ENCODE peak calls at places on chromosomes 11 and 22, in five cellular contexts. C is mesenchymal stem cell, K is H9, L is trophoblast cell, J is H1. E is an unnamed sample.
A peak's percentile ranks its signal among the peaks of the same experiment; 100 is the strongest.

GRCh38 chr11:121416909-121417567 is 35.1 kb upstream of the SORL1 start:
- DNase-seq in C (peak; percentile 39), K (no peak), L (no peak), J (no peak), E (no peak)

GRCh38 chr11:122337241-122338176 is 221.5 kb upstream of the BLID start:
- DNase-seq in C (no peak), K (no peak), L (no peak), J (no peak), E (no peak)

GRCh38 chr22:19213496-19214473 is 35.2 kb upstream of the SLC25A1 start:
- DNase-seq in C (no peak), K (no peak), L (no peak), J (no peak), E (no peak)

GRCh38 chr11:1297011-1297575 is 12.3 kb downstream of the TOLLIP start:
- DNase-seq in C (no peak), K (peak; percentile 13), L (no peak), J (no peak), E (no peak)

GRCh38 chr11:67627788-67628624 is 1.7 kb downstream of the NUDT8 start:
- DNase-seq in C (no peak), K (peak; percentile 67), L (no peak), J (no peak), E (no peak)

GRCh38 chr22:20567993-20568417 is 60.6 kb downstream of the MED15 start:
- DNase-seq in C (peak; percentile 71), K (no peak), L (peak; percentile 55), J (no peak), E (no peak)

GRCh38 chr11:94175545-94175944 is 46.9 kb downstream of the PANX1 start:
- DNase-seq in C (peak; percentile 90), K (no peak), L (no peak), J (no peak), E (no peak)

GRCh38 chr11:40203606-40204005 is 1255.8 kb downstream of the LRRC4C start:
- DNase-seq in C (no peak), K (no peak), L (no peak), J (no peak), E (no peak)

GRCh38 chr22:44170470-44170869 is 10.3 kb upstream of the PARVG start:
- DNase-seq in C (no peak), K (no peak), L (no peak), J (no peak), E (no peak)

GRCh38 chr11:60357771-60358170 is 20.6 kb upstream of the MS4A7 start:
- DNase-seq in C (no peak), K (no peak), L (no peak), J (no peak), E (no peak)

GRCh38 chr11:86291466-86292262 is 10.4 kb upstream of the HIKESHI start:
- DNase-seq in C (peak; percentile 57), K (peak; percentile 43), L (peak; percentile 23), J (no peak), E (peak; percentile 57)

GRCh38 chr22:32079110-32080089 is 36.3 kb downstream of the SLC5A1 start:
- DNase-seq in C (peak; percentile 49), K (peak; percentile 57), L (peak; percentile 55), J (peak; percentile 19), E (no peak)

GRCh38 chr22:22769434-22770279 is 118.0 kb upstream of the IGLL5 start:
- DNase-seq in C (no peak), K (no peak), L (no peak), J (no peak), E (no peak)

GRCh38 chr22:49963647-49964026 is 3.1 kb downstream of the PIM3 start:
- DNase-seq in C (no peak), K (no peak), L (no peak), J (no peak), E (no peak)

GRCh38 chr11:6258571-6258998 is 1.1 kb upstream of the CCKBR start:
- DNase-seq in C (peak; percentile 13), K (peak; percentile 39), L (no peak), J (no peak), E (peak; percentile 29)

GRCh38 chr22:23608583-23608982 is 23.5 kb downstream of the DRICH1 start:
- DNase-seq in C (peak; percentile 26), K (peak; percentile 67), L (no peak), J (no peak), E (peak; percentile 72)

GRCh38 chr11:19332476-19332875 is 91.7 kb upstream of the E2F8 start:
- DNase-seq in C (no peak), K (no peak), L (no peak), J (no peak), E (no peak)

GRCh38 chr11:122817121-122817520 is 21.2 kb upstream of the CRTAM start:
- DNase-seq in C (no peak), K (no peak), L (peak; percentile 72), J (no peak), E (no peak)

GRCh38 chr22:32661296-32661695 is 140.2 kb upstream of the TIMP3 start:
- DNase-seq in C (peak; percentile 93), K (no peak), L (peak; percentile 75), J (peak; percentile 9), E (peak; percentile 5)

GRCh38 chr11:128831781-128832497 is 35.2 kb downstream of the KCNJ1 start:
- DNase-seq in C (no peak), K (no peak), L (no peak), J (no peak), E (no peak)

GRCh38 chr22:26748845-26749244 is 91.5 kb downstream of the MIAT start:
- DNase-seq in C (no peak), K (no peak), L (no peak), J (no peak), E (no peak)

GRCh38 chr22:26756675-26757293 is 99.4 kb downstream of the MIAT start:
- DNase-seq in C (peak; percentile 50), K (peak; percentile 72), L (peak; percentile 3), J (no peak), E (peak; percentile 67)

GRCh38 chr22:26753125-26753862 is 95.9 kb downstream of the MIAT start:
- DNase-seq in C (no peak), K (peak; percentile 44), L (no peak), J (no peak), E (no peak)

GRCh38 chr22:26746311-26746710 is 88.9 kb downstream of the MIAT start:
- DNase-seq in C (no peak), K (no peak), L (no peak), J (no peak), E (no peak)

GRCh38 chr22:26751217-26751616 is 93.8 kb downstream of the MIAT start:
- DNase-seq in C (peak; percentile 37), K (peak; percentile 96), L (no peak), J (peak; percentile 91), E (peak; percentile 96)
- H2BK12ac ChIP-seq in C (no peak overlapping the region), K (no peak overlapping the region), L (no peak overlapping the region), J (peak overlapping the region; percentile 100), E (no peak overlapping the region)

DNA sequence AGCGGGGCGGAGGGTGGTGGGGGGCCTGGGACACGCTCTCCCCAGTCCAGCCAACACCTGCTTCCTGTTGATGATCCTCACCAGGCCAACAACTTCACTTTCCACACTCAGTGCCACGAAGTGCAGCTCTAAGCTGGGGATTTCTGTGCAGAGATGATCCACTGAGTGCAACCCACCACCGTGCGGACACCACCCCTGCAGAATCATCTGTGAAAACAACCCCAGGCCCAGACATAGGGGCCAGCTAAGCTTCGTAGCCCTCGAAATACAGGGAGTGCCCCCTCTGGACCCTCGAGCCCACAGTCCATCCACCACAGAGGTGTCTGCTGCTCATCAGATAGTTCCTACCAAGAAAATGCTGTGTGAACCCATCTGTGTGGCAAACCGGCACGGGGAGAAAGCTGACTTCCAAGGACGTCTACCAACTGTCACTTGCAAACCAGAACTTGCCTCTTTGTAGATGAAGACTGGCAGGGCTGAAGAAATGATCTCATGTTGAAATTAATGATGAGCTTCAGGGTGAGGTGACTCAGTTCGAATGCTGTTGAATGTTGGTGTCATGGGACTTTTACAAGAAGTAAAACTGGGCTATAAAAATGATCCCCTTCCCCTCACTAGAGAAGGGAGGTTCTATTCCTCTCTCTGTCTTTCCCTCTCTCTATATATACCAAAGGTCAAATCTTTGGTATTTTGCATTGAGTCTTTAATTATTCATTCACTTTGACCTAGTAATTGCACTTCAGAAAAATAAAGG is 73.4 kb downstream of the MYEOV start:
- DNase-seq in C (peak; percentile 15), K (peak; percentile 15), L (no peak), J (no peak), E (no peak)
- H2BK5ac ChIP-seq in C (no peak overlapping the region), K (no peak overlapping the region), L (no peak overlapping the region), J (no peak overlapping the region), E (no peak overlapping the region)

GRCh38 chr22:39275814-39276443 is 31.1 kb upstream of the PDGFB start:
- DNase-seq in C (no peak), K (no peak), L (peak; percentile 36), J (no peak), E (no peak)

GRCh38 chr22:39276461-39277134 is 31.8 kb upstream of the PDGFB start:
- DNase-seq in C (no peak), K (no peak), L (peak; percentile 89), J (no peak), E (no peak)

GRCh38 chr22:39279170-39279850 is 34.5 kb upstream of the PDGFB start:
- DNase-seq in C (no peak), K (no peak), L (no peak), J (no peak), E (no peak)

GRCh38 chr22:39278040-39278439 is 33.3 kb upstream of the PDGFB start:
- DNase-seq in C (peak; percentile 78), K (no peak), L (no peak), J (no peak), E (no peak)

GRCh38 chr22:39277135-39277607 is 32.4 kb upstream of the PDGFB start:
- DNase-seq in C (peak; percentile 96), K (no peak), L (peak; percentile 83), J (no peak), E (no peak)
- H4K8ac ChIP-seq in C (no peak overlapping the region), K (no peak overlapping the region), L (no peak overlapping the region), J (no peak overlapping the region), E (no peak overlapping the region)

DNA sequence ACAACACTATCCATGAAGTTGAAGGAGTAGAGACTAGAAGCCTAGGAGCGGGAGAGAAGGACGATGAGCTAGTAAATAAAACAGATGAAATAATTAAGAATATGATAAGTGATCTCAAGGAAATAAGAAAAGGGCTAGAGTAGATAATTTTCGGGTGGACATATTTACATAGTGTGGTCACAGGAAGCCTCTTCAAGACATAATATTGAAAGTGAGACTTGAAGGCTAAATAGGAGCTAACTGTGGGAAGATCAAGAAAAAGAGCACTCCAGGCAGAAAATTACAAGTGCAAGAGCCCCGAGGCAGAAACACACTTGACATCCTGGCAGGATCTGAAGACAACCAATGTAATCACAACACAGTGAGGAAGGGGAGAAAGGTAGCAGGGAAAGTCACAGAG is 11.9 kb upstream of the PPFIBP2 start:
- DNase-seq in C (no peak), K (no peak), L (no peak), J (no peak), E (no peak)
- H2BK12ac ChIP-seq in C (no peak overlapping the region), K (no peak overlapping the region), L (no peak overlapping the region), J (no peak overlapping the region), E (no peak overlapping the region)

GRCh38 chr11:111357150-111358037 is 21.7 kb downstream of the POU2AF1 start:
- DNase-seq in C (no peak), K (no peak), L (no peak), J (no peak), E (no peak)
- H2BK5ac ChIP-seq in C (no peak overlapping the region), K (no peak overlapping the region), L (no peak overlapping the region), J (no peak overlapping the region), E (no peak overlapping the region)

E was measured in neuronal stem cell.